ENCODE peak calls at places on chromosomes 12 and 14, in four cellular contexts. L is WERI-Rb-1; B is CD8-positive, alpha-beta T cell; J is left ventricle myocardium inferior. C is an unnamed sample.

GRCh38 chr12:131687346-131688125 is 23.4 kb upstream of the SFSWAP start:
- DNase-seq in L (no peak), B (no peak), J (no peak), C (peak; percentile 11)

GRCh38 chr14:90551733-90552464 is 155.1 kb downstream of the CALM1 start:
- DNase-seq in L (no peak), B (no peak), J (no peak), C (no peak)

GRCh38 chr12:104823985-104824441 is 134.1 kb downstream of the SLC41A2 start:
- DNase-seq in L (no peak), B (no peak), J (no peak), C (no peak)

GRCh38 chr14:100900837-100901390 is 2.6 kb downstream of the RTL1 start:
- DNase-seq in L (peak; percentile 68), B (no peak), J (no peak), C (peak; percentile 25)

GRCh38 chr14:104176611-104177010 is 38.2 kb downstream of the KIF26A start:
- DNase-seq in L (no peak), B (no peak), J (no peak), C (no peak)

GRCh38 chr12:46751173-46751572 is 74.6 kb downstream of the SLC38A4 start:
- DNase-seq in L (no peak), B (no peak), J (no peak), C (no peak)

GRCh38 chr12:89951694-89952060 is 243.0 kb upstream of the ATP2B1 start:
- DNase-seq in L (no peak), B (no peak), J (no peak), C (no peak)

GRCh38 chr12:107843351-107844311 is 69.1 kb downstream of the ASCL4 start:
- DNase-seq in L (peak; percentile 23), B (no peak), J (no peak), C (peak; percentile 33)

GRCh38 chr14:76772300-76773187 is 11.3 kb downstream of the VASH1 start:
- DNase-seq in L (no peak), B (no peak), J (peak; percentile 60), C (no peak)

GRCh38 chr12:131133015-131133905 is 179.6 kb downstream of the ADGRD1 start:
- DNase-seq in L (peak; percentile 86), B (no peak), J (no peak), C (no peak)

GRCh38 chr12:27185234-27186045 is 58.6 kb upstream of the STK38L start:
- DNase-seq in L (no peak), B (peak; percentile 6), J (no peak), C (no peak)

GRCh38 chr12:18454330-18454729 is 193.0 kb downstream of the PIK3C2G start:
- DNase-seq in L (no peak), B (no peak), J (no peak), C (no peak)

GRCh38 chr12:99810718-99811593 is 163.4 kb downstream of the GARIN6 start:
- DNase-seq in L (peak; percentile 54), B (no peak), J (no peak), C (no peak)

GRCh38 chr14:34931206-34931605 is 51.6 kb upstream of the SRP54 start:
- DNase-seq in L (no peak), B (no peak), J (no peak), C (peak; percentile 27)

GRCh38 chr14:49134940-49135339 is 451.2 kb downstream of the RPS29 start:
- DNase-seq in L (peak; percentile 12), B (no peak), J (no peak), C (no peak)

GRCh38 chr12:46445551-46446235 is 73.1 kb upstream of the SLC38A2 start:
- DNase-seq in L (no peak), B (no peak), J (no peak), C (no peak)

GRCh38 chr14:74516451-74517155 is 23.0 kb downstream of the ISCA2 start:
- DNase-seq in L (no peak), B (no peak), J (no peak), C (no peak)

GRCh38 chr14:88492272-88493089 is 62.3 kb downstream of the PTPN21 start:
- DNase-seq in L (peak; percentile 82), B (peak; percentile 46), J (no peak), C (peak; percentile 75)

GRCh38 chr12:57896437-57897201 is 44.7 kb upstream of the ATP23 start:
- DNase-seq in L (peak; percentile 78), B (no peak), J (peak; percentile 84), C (no peak)

GRCh38 chr14:54709444-54709843 is 142.5 kb downstream of the SAMD4A start:
- DNase-seq in L (no peak), B (no peak), J (no peak), C (peak; percentile 45)

GRCh38 chr14:98069712-98070133 is 1202.3 kb downstream of the BCL11B start:
- DNase-seq in L (no peak), B (no peak), J (no peak), C (no peak)

GRCh38 chr14:97185186-97185585 is 388.0 kb downstream of the VRK1 start:
- DNase-seq in L (no peak), B (peak; percentile 7), J (no peak), C (no peak)

GRCh38 chr14:33529773-33530172 is 421.1 kb downstream of the EGLN3 start:
- DNase-seq in L (no peak), B (no peak), J (no peak), C (no peak)

GRCh38 chr12:10363922-10364838 is 25.7 kb downstream of the KLRK1 start:
- DNase-seq in L (no peak), B (no peak), J (peak; percentile 26), C (peak; percentile 63)

GRCh38 chr14:77204457-77204796 is 22.8 kb downstream of the TMEM63C start:
- DNase-seq in L (no peak), B (no peak), J (no peak), C (no peak)

GRCh38 chr14:69713976-69714716 is 52.8 kb upstream of the SRSF5 start:
- DNase-seq in L (peak; percentile 66), B (no peak), J (no peak), C (no peak)

GRCh38 chr12:48036818-48037217 is 32.5 kb upstream of the COL2A1 start:
- DNase-seq in L (no peak), B (no peak), J (no peak), C (no peak)

GRCh38 chr12:15808250-15808971 is 19.2 kb upstream of the EPS8 start:
- DNase-seq in L (no peak), B (no peak), J (no peak), C (no peak)

GRCh38 chr12:67655829-67656614 is 7.5 kb downstream of the DYRK2 start:
- DNase-seq in L (no peak), B (no peak), J (no peak), C (no peak)

GRCh38 chr12:25436206-25436912 is 116.7 kb downstream of the LMNTD1 start:
- DNase-seq in L (peak; percentile 29), B (no peak), J (no peak), C (peak; percentile 47)

GRCh38 chr12:29751676-29752075 is 32.1 kb downstream of the TMTC1 start:
- DNase-seq in L (no peak), B (no peak), J (no peak), C (no peak)

GRCh38 chr14:64682173-64682710 is 22.0 kb upstream of the PLEKHG3 start:
- DNase-seq in L (no peak), B (no peak), J (peak; percentile 64), C (no peak)

GRCh38 chr12:6953417-6954315 is 2.5 kb downstream of the PTPN6 start:
- DNase-seq in L (no peak), B (peak; percentile 71), J (peak; percentile 47), C (peak; percentile 84)

GRCh38 chr14:74552623-74553022 is 59.1 kb downstream of the ISCA2 start:
- DNase-seq in L (no peak), B (no peak), J (peak; percentile 79), C (no peak)

GRCh38 chr14:23093526-23093925 is 1.4 kb downstream of the ACIN1 start:
- DNase-seq in L (no peak), B (no peak), J (no peak), C (no peak)

GRCh38 chr14:23095196-23096108 is at the start of gene C14orf119:
- DNase-seq in L (peak; percentile 99), B (peak; percentile 99), J (peak; percentile 100), C (peak; percentile 99)

GRCh38 chr14:23093104-23093503 is 1.8 kb downstream of the ACIN1 start:
- DNase-seq in L (no peak), B (no peak), J (no peak), C (no peak)

GRCh38 chr14:23094666-23095195 is at the start of gene ACIN1:
- DNase-seq in L (peak; percentile 90), B (peak; percentile 52), J (no peak), C (peak; percentile 79)

DNA sequence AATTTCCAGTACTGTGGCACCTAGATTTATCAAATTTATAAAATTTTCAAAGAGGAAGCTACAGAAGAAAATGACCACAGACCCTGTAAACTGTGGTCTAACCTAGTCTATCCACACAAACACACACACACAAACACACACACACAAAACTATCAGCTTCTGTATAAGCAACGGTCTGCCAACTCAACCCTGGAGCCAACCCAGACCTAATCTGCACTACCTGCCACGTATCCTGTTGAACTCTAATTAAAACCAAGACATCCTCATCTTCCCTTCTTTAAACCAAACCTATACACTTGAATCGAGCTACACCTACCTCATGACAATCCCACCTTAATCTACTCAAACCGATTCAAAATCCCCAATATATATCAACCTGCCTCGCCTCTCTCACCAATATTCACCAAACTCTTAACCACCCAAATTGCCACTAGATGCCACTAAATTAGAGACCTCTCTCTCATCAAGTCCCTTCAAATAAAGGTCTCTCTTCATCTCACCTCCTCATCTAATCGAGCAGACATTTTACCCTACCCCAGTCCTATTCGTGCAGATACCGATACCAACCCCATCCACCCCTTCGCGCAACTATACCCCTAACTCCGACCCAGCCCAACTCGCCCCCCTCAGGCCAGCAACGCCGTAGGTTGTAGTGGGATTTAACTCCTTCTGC is 807 bp downstream of the ACIN1 start:
- DNase-seq in L (no peak), B (no peak), J (no peak), C (no peak)
- TF ChIP-seq CTCF in L (peak; percentile 9), B (no peak), J (peak; percentile 25), C (peak; percentile 32)

GRCh38 chr12:106247731-106248176 is at the start of gene CKAP4:
- DNase-seq in L (peak; percentile 71), B (peak; percentile 30), J (peak; percentile 86), C (peak; percentile 86)
- TF ChIP-seq CTCF in L (no peak), B (no peak), J (no peak), C (no peak)

GRCh38 chr12:82378997-82379396 is 20.7 kb downstream of the METTL25 start:
- DNase-seq in L (no peak), B (no peak), J (no peak), C (no peak)

DNA sequence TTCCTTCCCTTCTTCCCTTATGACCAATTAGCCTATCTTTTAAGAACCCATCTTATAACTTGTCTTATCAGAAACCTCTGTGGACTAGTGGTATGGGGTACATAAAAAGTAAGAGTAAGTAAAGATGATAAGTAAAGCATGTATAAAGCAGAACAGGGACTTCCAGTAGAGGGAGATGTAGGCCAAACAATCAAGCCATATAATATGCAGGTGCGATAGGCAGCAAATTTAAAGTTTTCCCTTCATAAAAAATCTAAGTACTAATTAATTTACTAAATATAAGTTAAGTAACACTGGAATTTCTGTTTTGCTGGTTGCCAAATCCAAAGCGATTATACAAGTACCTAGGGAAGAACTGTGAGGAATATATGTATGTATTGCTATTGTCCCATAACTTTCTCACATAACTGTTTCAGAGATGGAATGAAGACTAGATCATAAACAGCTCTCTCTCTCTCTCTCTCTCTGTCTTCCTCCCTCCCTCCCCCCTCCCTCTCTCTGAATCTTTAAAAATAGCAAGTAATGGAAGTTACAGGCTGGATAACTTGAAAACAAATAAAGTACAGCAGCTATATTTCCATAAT is 25.7 kb downstream of the METTL25 start:
- DNase-seq in L (no peak), B (no peak), J (no peak), C (no peak)
- TF ChIP-seq CTCF in L (peak; percentile 37), B (no peak), J (peak; percentile 49), C (peak; percentile 58)

GRCh38 chr14:57390806-57391562 is 598 bp downstream of the NAA30 start:
- DNase-seq in L (peak; percentile 38), B (peak; percentile 9), J (peak; percentile 25), C (peak; percentile 68)
- TF ChIP-seq CTCF in L (no peak), B (no peak), J (no peak), C (no peak)